ENCODE peak calls at places on chromosomes 3 and 15, in seven cellular contexts. B is activated gamma-delta T cell treated with Interleukin-2 at 50 U/mL for 16 hours; P is HT1080; Q is GM04504; O is stimulated activated CD8-positive, alpha-beta memory T cell treated with anti-CD3 and anti-CD28 coated beads, Interleukin-15, amount 100 ng/mL, for 24 hours; L is activated CD8-positive, alpha-beta memory T cell treated with anti-CD3 and anti-CD28 coated beads for 4 hours; J is thoracic aorta. K is an unnamed sample.

GRCh38 chr15:57312323-57313133 is 63.8 kb upstream of the CGNL1 start:
- DNase-seq in J (no peak), O (no peak), L (no peak), Q (no peak), B (no peak), P (no peak), K (no peak)

GRCh38 chr15:63073497-63074172 is 31.1 kb downstream of the TPM1 start:
- DNase-seq in O (no peak), J (no peak), B (no peak), Q (no peak), L (no peak), P (no peak), K (no peak)

GRCh38 chr3:194573680-194574437 is 59.4 kb downstream of the TMEM44 start:
- DNase-seq in B (peak), O (no peak), Q (no peak), P (no peak), J (no peak), L (no peak), K (no peak)

GRCh38 chr15:67185051-67185450 is 69.4 kb downstream of the AAGAB start:
- DNase-seq in L (no peak), Q (no peak), O (no peak), B (no peak), J (no peak), P (no peak), K (no peak)

GRCh38 chr3:52982839-52983238 is 63.0 kb downstream of the SFMBT1 start:
- DNase-seq in O (no peak), J (no peak), Q (no peak), L (no peak), B (no peak), P (no peak), K (no peak)

GRCh38 chr3:130757751-130758150 is 11.1 kb upstream of the PIK3R4 start:
- DNase-seq in L (no peak), J (no peak), B (no peak), P (no peak), Q (no peak), O (no peak), K (no peak)

GRCh38 chr3:73694988-73695757 is 70.4 kb upstream of the PDZRN3 start:
- DNase-seq in J (no peak), L (no peak), Q (no peak), B (no peak), O (no peak), P (no peak), K (no peak)

GRCh38 chr15:51180009-51180408 is 85.3 kb upstream of the TNFAIP8L3 start:
- DNase-seq in B (no peak), Q (no peak), P (no peak), O (no peak), J (no peak), L (no peak), K (no peak)

GRCh38 chr3:53303549-53303948 is 43.8 kb downstream of the DCP1A start:
- DNase-seq in Q (no peak), O (no peak), J (no peak), P (no peak), B (no peak), L (no peak), K (no peak)

GRCh38 chr3:49454898-49455681 is 15.0 kb upstream of the DAG1 start:
- DNase-seq in P (no peak), Q (no peak), O (no peak), B (no peak), L (no peak), J (no peak), K (no peak)

GRCh38 chr15:59485036-59485435 is 47.0 kb downstream of the FAM81A start:
- DNase-seq in Q (no peak), B (no peak), P (no peak), L (no peak), J (no peak), O (no peak), K (no peak)

GRCh38 chr3:168123211-168124173 is 27.8 kb upstream of the GOLIM4 start:
- DNase-seq in B (no peak), O (no peak), Q (no peak), L (no peak), P (no peak), J (no peak), K (no peak)

GRCh38 chr3:10015476-10015904 is 10.7 kb upstream of the FANCD2 start:
- DNase-seq in Q (peak), O (no peak), L (no peak), J (peak), P (peak), B (no peak), K (no peak)

GRCh38 chr15:39961051-39961450 is 27.1 kb downstream of the EIF2AK4 start:
- DNase-seq in L (no peak), Q (no peak), P (no peak), B (no peak), J (no peak), O (no peak), K (no peak)

GRCh38 chr15:73996267-73996666 is 1.8 kb downstream of the PML start:
- DNase-seq in L (no peak), B (no peak), O (no peak), P (no peak), Q (no peak), J (no peak), K (no peak)

GRCh38 chr15:95869920-95870319 is 460.6 kb upstream of the NR2F2 start:
- DNase-seq in Q (no peak), O (no peak), P (no peak), L (no peak), J (no peak), B (no peak), K (no peak)

GRCh38 chr15:80455668-80456442 is 51.7 kb downstream of the ARNT2 start:
- DNase-seq in J (no peak), Q (peak), O (peak), P (peak), B (peak), L (peak), K (no peak)

GRCh38 chr3:72721696-72722381 is 126.4 kb downstream of the SHQ1 start:
- DNase-seq in L (no peak), P (no peak), J (no peak), Q (no peak), B (no peak), O (no peak), K (no peak)

GRCh38 chr3:47313341-47314055 is 30.8 kb downstream of the KLHL18 start:
- DNase-seq in L (no peak), B (no peak), O (no peak), Q (no peak), P (no peak), J (no peak), K (no peak)

GRCh38 chr3:122932251-122932967 is 95.2 kb downstream of the SEMA5B start:
- DNase-seq in Q (no peak), O (no peak), L (no peak), B (no peak), J (no peak), P (peak), K (no peak)

GRCh38 chr3:45754461-45754860 is 41.9 kb downstream of the SLC6A20 start:
- DNase-seq in L (no peak), Q (no peak), O (no peak), J (no peak), B (no peak), P (no peak), K (no peak)

GRCh38 chr15:71259866-71260265 is 144.6 kb downstream of the THSD4 start:
- DNase-seq in Q (no peak), O (no peak), P (no peak), L (no peak), B (no peak), J (no peak), K (no peak)

GRCh38 chr15:31078461-31078860 is 23.1 kb downstream of the TRPM1 start:
- DNase-seq in L (no peak), O (no peak), Q (no peak), P (no peak), J (no peak), B (no peak), K (no peak)

GRCh38 chr15:61780278-61780677 is 280.0 kb downstream of the VPS13C start:
- DNase-seq in J (no peak), L (no peak), B (no peak), O (no peak), Q (no peak), P (no peak), K (no peak)

GRCh38 chr3:159726231-159726964 is 262.2 kb upstream of the IL12A start:
- DNase-seq in L (no peak), O (no peak), J (no peak), Q (no peak), P (peak), B (no peak), K (no peak)

GRCh38 chr15:38809621-38810020 is 245.0 kb upstream of the RASGRP1 start:
- DNase-seq in Q (no peak), B (no peak), P (no peak), O (no peak), L (no peak), J (no peak), K (no peak)

GRCh38 chr3:112097378-112097777 is 11.2 kb downstream of the C3orf52 start:
- DNase-seq in Q (peak), O (no peak), J (peak), B (no peak), P (peak), L (no peak), K (no peak)

GRCh38 chr3:3689601-3690375 is 109.4 kb upstream of the LRRN1 start:
- DNase-seq in L (no peak), B (no peak), J (no peak), P (no peak), Q (no peak), O (no peak), K (no peak)

GRCh38 chr3:98807011-98807410 is 43.9 kb downstream of the ST3GAL6 start:
- DNase-seq in O (no peak), J (no peak), Q (no peak), B (no peak), L (no peak), P (no peak), K (no peak)

GRCh38 chr3:72661115-72661457 is 187.2 kb downstream of the SHQ1 start:
- DNase-seq in J (peak), Q (peak), P (peak), O (no peak), L (no peak), B (no peak), K (no peak)

GRCh38 chr3:102114264-102114979 is 265.1 kb downstream of the NFKBIZ start:
- DNase-seq in B (no peak), L (no peak), P (no peak), J (no peak), O (no peak), Q (no peak), K (peak)

GRCh38 chr3:128301186-128302023 is 148.1 kb downstream of the EEFSEC start:
- DNase-seq in Q (no peak), O (no peak), B (no peak), J (no peak), P (no peak), L (no peak), K (no peak)

GRCh38 chr3:122974764-122975162 is 52.8 kb downstream of the SEMA5B start:
- DNase-seq in O (no peak), Q (no peak), L (no peak), J (peak), B (no peak), P (peak), K (no peak)

GRCh38 chr3:42492508-42493080 is 9.8 kb upstream of the VIPR1 start:
- DNase-seq in L (no peak), P (no peak), J (no peak), B (no peak), O (no peak), Q (no peak), K (no peak)

GRCh38 chr3:155323063-155323666 is 29.7 kb upstream of the STRIT1 start:
- DNase-seq in O (no peak), L (no peak), B (peak), Q (peak), P (peak), J (no peak), K (no peak)

GRCh38 chr15:79004336-79004735 is 59.5 kb upstream of the CTSH start:
- DNase-seq in B (no peak), Q (peak), L (no peak), J (no peak), P (peak), O (no peak), K (no peak)

GRCh38 chr15:95409924-95410323 is 920.6 kb upstream of the NR2F2 start:
- DNase-seq in L (no peak), P (no peak), Q (no peak), O (no peak), B (no peak), J (no peak), K (no peak)